ENCODE peak calls at places on chromosomes 2 and 18, in seven cellular contexts. J is IMR-90; Y is CD8-positive, alpha-beta T cell; U is uterus; F is fibroblast of lung; H is right atrium auricular region; E is mucosa of descending colon. X is an unnamed sample.

GRCh38 chr2:1032030-1032429 is 81.4 kb downstream of the SNTG2 start:
- DNase-seq in J (no peak), Y (no peak), U (no peak), F (no peak), H (no peak), E (no peak), X (no peak)

GRCh38 chr2:55843096-55843991 is 80.2 kb downstream of the EFEMP1 start:
- DNase-seq in J (peak; percentile 99), Y (no peak), U (no peak), F (peak; percentile 96), H (no peak), E (peak; percentile 34), X (no peak)

GRCh38 chr18:60413944-60414547 is 41.5 kb upstream of the MC4R start:
- DNase-seq in J (peak; percentile 7), Y (no peak), U (no peak), F (peak; percentile 3), H (no peak), E (peak; percentile 22), X (no peak)

GRCh38 chr18:67456691-67457090 is 59.8 kb downstream of the DSEL start:
- DNase-seq in J (no peak), Y (no peak), U (no peak), F (no peak), H (no peak), E (no peak), X (no peak)

GRCh38 chr18:8615397-8616025 is 6.3 kb downstream of the RAB12 start:
- DNase-seq in J (peak; percentile 97), Y (no peak), U (peak; percentile 35), F (peak; percentile 95), H (no peak), E (no peak), X (no peak)

GRCh38 chr2:119117408-119117807 is 41.1 kb downstream of the C1QL2 start:
- DNase-seq in J (no peak), Y (no peak), U (no peak), F (no peak), H (peak; percentile 44), E (no peak), X (no peak)

GRCh38 chr18:58572181-58572580 is 56.7 kb downstream of the ALPK2 start:
- DNase-seq in J (peak; percentile 100), Y (no peak), U (no peak), F (peak; percentile 99), H (no peak), E (no peak), X (no peak)

GRCh38 chr18:54358495-54358793 is 738 bp downstream of the C18orf54 start:
- DNase-seq in J (peak; percentile 10), Y (no peak), U (no peak), F (peak; percentile 20), H (no peak), E (no peak), X (no peak)

GRCh38 chr18:61651880-61652268 is 240.9 kb downstream of the RNF152 start:
- DNase-seq in J (no peak), Y (no peak), U (no peak), F (no peak), H (no peak), E (no peak), X (no peak)

GRCh38 chr2:158091647-158092046 is 10.0 kb upstream of the UPP2 start:
- DNase-seq in J (no peak), Y (no peak), U (no peak), F (no peak), H (no peak), E (no peak), X (no peak)

GRCh38 chr18:48367557-48367956 is 41.6 kb downstream of the ZBTB7C start:
- DNase-seq in J (no peak), Y (no peak), U (no peak), F (no peak), H (peak; percentile 32), E (no peak), X (no peak)

GRCh38 chr18:55387139-55387984 is 200.6 kb downstream of the TCF4 start:
- DNase-seq in J (no peak), Y (no peak), U (no peak), F (peak; percentile 38), H (no peak), E (no peak), X (no peak)

GRCh38 chr2:202815548-202816420 is 55.8 kb downstream of the ICA1L start:
- DNase-seq in J (peak; percentile 58), Y (no peak), U (peak; percentile 38), F (peak; percentile 49), H (no peak), E (no peak), X (no peak)

GRCh38 chr18:9913526-9914333 is at the start of gene VAPA:
- DNase-seq in J (peak; percentile 96), Y (peak; percentile 94), U (peak; percentile 95), F (peak; percentile 94), H (peak; percentile 95), E (peak; percentile 96), X (peak; percentile 94)

GRCh38 chr2:144280009-144280408 is 239.9 kb downstream of the ZEB2 start:
- DNase-seq in J (peak; percentile 4), Y (no peak), U (no peak), F (no peak), H (no peak), E (no peak), X (no peak)

GRCh38 chr2:32864337-32864736 is 82.4 kb upstream of the LTBP1 start:
- DNase-seq in J (peak; percentile 72), Y (no peak), U (no peak), F (peak; percentile 80), H (no peak), E (no peak), X (no peak)

GRCh38 chr2:130799295-130799694 is 37.4 kb upstream of the ARHGEF4 start:
- DNase-seq in J (no peak), Y (no peak), U (no peak), F (no peak), H (no peak), E (no peak), X (no peak)

GRCh38 chr2:217981084-217981730 is 21.6 kb downstream of the TNS1 start:
- DNase-seq in J (no peak), Y (no peak), U (peak; percentile 14), F (no peak), H (no peak), E (no peak), X (no peak)

GRCh38 chr2:45168731-45169338 is 159.6 kb upstream of the SIX2 start:
- DNase-seq in J (no peak), Y (no peak), U (no peak), F (no peak), H (no peak), E (no peak), X (no peak)

GRCh38 chr2:47323009-47323821 is 79.7 kb upstream of the MSH2 start:
- DNase-seq in J (peak; percentile 66), Y (peak; percentile 37), U (peak; percentile 83), F (peak; percentile 61), H (peak; percentile 82), E (peak; percentile 87), X (peak; percentile 73)
- TF ChIP-seq CTCF in J (peak; percentile 97), Y (peak; percentile 68), U (peak; percentile 98), F (peak; percentile 96), H (peak; percentile 97), E (peak; percentile 85), X (no peak)

GRCh38 chr2:10254373-10255188 is 48.1 kb upstream of the HPCAL1 start:
- DNase-seq in J (peak; percentile 30), Y (peak; percentile 11), U (peak; percentile 20), F (peak; percentile 59), H (no peak), E (peak; percentile 18), X (no peak)
- TF ChIP-seq CTCF in J (no peak), Y (no peak), U (no peak), F (no peak), H (no peak), E (no peak), X (no peak)

DNA sequence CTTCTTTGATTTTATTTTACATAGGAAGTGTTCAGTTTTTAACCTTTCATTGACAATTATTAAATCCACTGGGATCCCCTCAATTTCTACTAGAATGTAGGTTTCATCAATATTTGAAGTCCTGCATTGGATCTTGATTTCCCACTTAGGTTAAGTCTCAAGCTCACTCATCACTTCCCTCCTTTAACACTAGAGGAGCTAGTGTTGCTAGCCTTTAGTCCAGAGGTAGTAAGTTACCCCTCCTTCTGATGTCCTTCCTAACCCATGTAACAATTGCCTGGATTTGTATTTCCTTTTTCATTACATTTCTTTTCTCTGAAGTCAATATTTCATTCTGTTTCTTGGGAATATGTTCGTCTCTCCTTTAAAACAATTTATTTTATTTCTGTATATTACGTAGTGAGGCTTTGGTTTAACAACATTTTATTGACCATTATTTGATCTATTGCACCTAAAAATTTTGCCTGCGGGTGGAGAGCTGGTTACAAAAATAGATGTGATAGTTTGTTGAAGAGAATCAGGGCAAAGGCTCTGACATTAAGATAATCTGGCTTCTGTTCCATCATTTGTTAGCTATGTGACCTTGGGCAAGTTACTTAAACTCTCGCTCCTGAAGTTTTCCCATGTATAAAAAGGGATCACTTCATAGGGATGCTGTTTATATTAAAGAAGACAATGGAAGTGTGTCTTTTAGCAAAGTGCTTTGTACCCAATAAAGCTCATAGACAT is 833.0 kb downstream of the SLC4A3 start:
- DNase-seq in J (peak; percentile 12), Y (no peak), U (no peak), F (no peak), H (no peak), E (no peak), X (no peak)
- TF ChIP-seq CTCF in J (no peak), Y (no peak), U (no peak), F (no peak), H (no peak), E (no peak), X (no peak)

GRCh38 chr2:67581751-67582150 is 184.6 kb downstream of the ETAA1 start:
- DNase-seq in J (no peak), Y (no peak), U (no peak), F (no peak), H (no peak), E (no peak), X (no peak)
- TF ChIP-seq CTCF in J (peak; percentile 6), Y (no peak), U (no peak), F (no peak), H (no peak), E (no peak), X (no peak)